ENCODE peak calls at places on chromosomes 13 and 19, in ten cellular contexts. X is RCC 7860; J is AG04450; L is pulmonary artery endothelial cell; Z is NCI-H1105; M is neuronal stem cell; E is activated T-cell treated with anti-CD3 and anti-CD28 coated beads, Interleukin-2, amount 50 U/mL, for 24 hours; Y is left lung; B is GM10248; U is right atrium auricular region. R is an unnamed sample.

GRCh38 chr19:50242586-50242985 is 39.2 kb downstream of the MYH14 start:
- DNase-seq in Y (no peak), B (peak), J (no peak), M (no peak), L (no peak), E (no peak), Z (no peak), X (no peak), U (no peak), R (no peak)

GRCh38 chr13:84362777-84363176 is 480.5 kb upstream of the SLITRK1 start:
- DNase-seq in Y (no peak), U (no peak), L (no peak), B (no peak), E (no peak), Z (no peak), J (no peak), M (no peak), X (no peak), R (no peak)

GRCh38 chr13:112435973-112436372 is 59.8 kb downstream of the SPACA7 start:
- DNase-seq in E (no peak), M (no peak), L (no peak), X (no peak), Y (no peak), J (no peak), B (no peak), Z (no peak), U (peak), R (no peak)

GRCh38 chr13:94712287-94712811 is at the start of gene SOX21:
- DNase-seq in E (peak), Y (no peak), M (no peak), U (no peak), B (no peak), Z (no peak), X (no peak), J (no peak), L (no peak), R (peak)

GRCh38 chr19:56341948-56342347 is 27.3 kb upstream of the ZSCAN5A start:
- DNase-seq in Y (no peak), B (no peak), J (no peak), L (no peak), E (no peak), M (no peak), Z (no peak), U (no peak), X (no peak), R (no peak)

GRCh38 chr19:9857920-9858746 is 23.0 kb downstream of the PIN1 start:
- DNase-seq in B (peak), Y (no peak), J (no peak), Z (no peak), M (no peak), E (peak), X (no peak), L (no peak), U (no peak), R (no peak)

GRCh38 chr13:99004931-99005330 is 27.1 kb upstream of the DOCK9 start:
- DNase-seq in B (no peak), L (no peak), Z (no peak), Y (no peak), X (no peak), E (no peak), U (no peak), M (no peak), J (no peak), R (no peak)

GRCh38 chr13:102913924-102914628 is 68.2 kb downstream of the ERCC5 start:
- DNase-seq in Z (no peak), M (no peak), Y (no peak), X (no peak), J (no peak), B (no peak), E (no peak), U (no peak), L (peak), R (no peak)

GRCh38 chr13:39245688-39246087 is 207.4 kb downstream of the NHLRC3 start:
- DNase-seq in E (no peak), B (no peak), X (no peak), U (no peak), L (no peak), M (no peak), Y (no peak), J (no peak), Z (peak), R (no peak)

GRCh38 chr13:69545500-69546025 is 562.1 kb upstream of the ATXN8OS start:
- DNase-seq in J (no peak), Z (no peak), X (no peak), L (no peak), Y (no peak), M (no peak), B (no peak), U (no peak), E (no peak), R (no peak)

GRCh38 chr19:3880471-3881271 is at the start of gene ATCAY:
- DNase-seq in M (peak), E (no peak), Z (peak), U (no peak), L (no peak), Y (no peak), B (no peak), J (no peak), X (no peak), R (no peak)

GRCh38 chr13:44410328-44410859 is 36.8 kb downstream of the SERP2 start:
- DNase-seq in X (no peak), U (no peak), E (no peak), Z (no peak), J (no peak), L (no peak), M (no peak), B (no peak), Y (no peak), R (peak)

GRCh38 chr19:13850910-13851753 is 25.8 kb upstream of the NANOS3 start:
- DNase-seq in M (no peak), E (peak), J (peak), L (no peak), Y (peak), B (no peak), X (peak), U (peak), Z (no peak), R (peak)

GRCh38 chr19:1512671-1513491 is at the start of gene ADAMTSL5:
- DNase-seq in U (no peak), L (no peak), E (peak), B (peak), Y (no peak), Z (no peak), X (peak), M (no peak), J (no peak), R (peak)

GRCh38 chr19:51142119-51142518 is at the start of gene SIGLEC7:
- DNase-seq in L (no peak), J (no peak), M (no peak), E (no peak), B (no peak), Y (peak), Z (no peak), X (no peak), U (no peak), R (peak)

GRCh38 chr19:15177269-15178116 is 23.3 kb downstream of the NOTCH3 start:
- DNase-seq in E (peak), X (peak), U (peak), L (peak), Z (peak), J (no peak), B (peak), Y (peak), M (peak), R (peak)

GRCh38 chr19:47003611-47003935 is 16.1 kb upstream of the NPAS1 start:
- DNase-seq in L (no peak), J (no peak), M (no peak), U (no peak), Y (no peak), B (no peak), Z (no peak), E (no peak), X (no peak), R (no peak)

GRCh38 chr19:43504426-43505185 is at the start of gene PHLDB3:
- DNase-seq in U (no peak), E (no peak), Y (peak), J (no peak), B (no peak), L (no peak), Z (peak), M (no peak), X (no peak), R (peak)

GRCh38 chr13:37602743-37603381 is 4.3 kb upstream of the POSTN start:
- DNase-seq in E (no peak), X (peak), B (no peak), U (no peak), Z (peak), L (no peak), Y (no peak), J (no peak), M (no peak), R (no peak)

GRCh38 chr13:40096357-40096911 is 441.0 kb downstream of the COG6 start:
- DNase-seq in U (no peak), E (peak), L (no peak), M (no peak), Z (no peak), B (no peak), Y (no peak), X (no peak), J (no peak), R (no peak)

GRCh38 chr13:59888408-59888807 is 275.3 kb downstream of the DIAPH3 start:
- DNase-seq in J (no peak), E (no peak), Y (no peak), U (no peak), L (no peak), Z (no peak), X (no peak), B (no peak), M (no peak), R (no peak)

GRCh38 chr13:110797230-110797877 is 83.9 kb downstream of the ING1 start:
- DNase-seq in L (peak), Y (no peak), M (no peak), E (no peak), U (no peak), Z (no peak), X (no peak), B (no peak), J (no peak), R (no peak)

GRCh38 chr13:82330499-82330898 is 1551.8 kb downstream of the SLITRK1 start:
- DNase-seq in B (peak), E (no peak), J (no peak), X (no peak), M (no peak), Z (no peak), Y (no peak), U (no peak), L (no peak), R (no peak)

GRCh38 chr19:45531349-45531748 is 24.1 kb downstream of the VASP start:
- DNase-seq in Z (no peak), B (no peak), E (no peak), X (no peak), Y (no peak), M (no peak), U (no peak), J (no peak), L (no peak), R (no peak)

GRCh38 chr19:1289395-1290244 is 3.9 kb downstream of the EFNA2 start:
- DNase-seq in B (no peak), Z (no peak), U (no peak), X (no peak), Y (no peak), J (no peak), L (no peak), M (no peak), E (no peak), R (no peak)

GRCh38 chr13:50509771-50510441 is 333.6 kb downstream of the DLEU7 start:
- DNase-seq in L (no peak), J (no peak), U (no peak), X (peak), Y (no peak), Z (no peak), B (no peak), E (no peak), M (no peak), R (no peak)

GRCh38 chr19:54133957-54134590 is 3.5 kb upstream of the CNOT3 start:
- DNase-seq in Z (no peak), M (no peak), L (no peak), J (no peak), E (no peak), U (no peak), X (no peak), Y (no peak), B (no peak), R (no peak)

R was measured in aorta.